ENCODE peak calls at places on chromosome 16, in six cellular contexts. One of them, this sample, is unnamed.

GRCh38 chr16:53542283-53542682 is 39.3 kb upstream of the AKTIP start:
- DNase-seq in tibial nerve: no peak
- DNase-seq in stomach: no peak
- DNase-seq in body of pancreas: no peak
- DNase-seq in GM23248: no peak
- DNase-seq in epithelial cell of esophagus: no peak
- DNase-seq in this sample: no peak

GRCh38 chr16:68860978-68861892 is 17.9 kb downstream of the TANGO6 start:
- DNase-seq in tibial nerve: no peak
- DNase-seq in stomach: no peak
- DNase-seq in body of pancreas: no peak
- DNase-seq in GM23248: no peak
- DNase-seq in epithelial cell of esophagus: no peak
- DNase-seq in this sample: no peak

GRCh38 chr16:53085539-53086450 is 31.0 kb downstream of the CHD9 start:
- DNase-seq in tibial nerve: peak
- DNase-seq in stomach: no peak
- DNase-seq in body of pancreas: no peak
- DNase-seq in GM23248: peak
- DNase-seq in epithelial cell of esophagus: peak
- DNase-seq in this sample: peak

GRCh38 chr16:71723537-71724319 is 773 bp downstream of the PHLPP2 start:
- DNase-seq in tibial nerve: peak
- DNase-seq in stomach: peak
- DNase-seq in body of pancreas: peak
- DNase-seq in GM23248: peak
- DNase-seq in epithelial cell of esophagus: peak
- DNase-seq in this sample: peak

GRCh38 chr16:70433456-70434103 is 5.3 kb downstream of the ST3GAL2 start:
- DNase-seq in tibial nerve: no peak
- DNase-seq in stomach: no peak
- DNase-seq in body of pancreas: peak
- DNase-seq in GM23248: peak
- DNase-seq in epithelial cell of esophagus: peak
- DNase-seq in this sample: peak

GRCh38 chr16:10957771-10958486 is 13.6 kb downstream of the CLEC16A start:
- DNase-seq in tibial nerve: no peak
- DNase-seq in stomach: no peak
- DNase-seq in body of pancreas: no peak
- DNase-seq in GM23248: peak
- DNase-seq in epithelial cell of esophagus: peak
- DNase-seq in this sample: no peak

GRCh38 chr16:81623365-81624102 is 155.6 kb upstream of the PLCG2 start:
- DNase-seq in tibial nerve: peak
- DNase-seq in stomach: peak
- DNase-seq in body of pancreas: no peak
- DNase-seq in GM23248: peak
- DNase-seq in epithelial cell of esophagus: peak
- DNase-seq in this sample: peak

GRCh38 chr16:8614435-8615029 is 7.0 kb upstream of the METTL22 start:
- DNase-seq in tibial nerve: no peak
- DNase-seq in stomach: no peak
- DNase-seq in body of pancreas: no peak
- DNase-seq in GM23248: no peak
- DNase-seq in epithelial cell of esophagus: no peak
- DNase-seq in this sample: no peak

GRCh38 chr16:81731636-81732035 is 47.5 kb upstream of the PLCG2 start:
- DNase-seq in tibial nerve: no peak
- DNase-seq in stomach: no peak
- DNase-seq in body of pancreas: no peak
- DNase-seq in GM23248: no peak
- DNase-seq in epithelial cell of esophagus: no peak
- DNase-seq in this sample: no peak

GRCh38 chr16:59593256-59593655 is 859.1 kb upstream of the GOT2 start:
- DNase-seq in tibial nerve: no peak
- DNase-seq in stomach: no peak
- DNase-seq in body of pancreas: no peak
- DNase-seq in GM23248: peak
- DNase-seq in epithelial cell of esophagus: peak
- DNase-seq in this sample: peak

GRCh38 chr16:57107324-57107922 is 15.0 kb downstream of the CPNE2 start:
- DNase-seq in tibial nerve: no peak
- DNase-seq in stomach: no peak
- DNase-seq in body of pancreas: no peak
- DNase-seq in GM23248: no peak
- DNase-seq in epithelial cell of esophagus: no peak
- DNase-seq in this sample: no peak

GRCh38 chr16:22635801-22636200 is 125.1 kb downstream of the NPIPB5 start:
- DNase-seq in tibial nerve: no peak
- DNase-seq in stomach: no peak
- DNase-seq in body of pancreas: no peak
- DNase-seq in GM23248: no peak
- DNase-seq in epithelial cell of esophagus: no peak
- DNase-seq in this sample: no peak

GRCh38 chr16:10609410-10609774 is 29.0 kb upstream of the EMP2 start:
- DNase-seq in tibial nerve: no peak
- DNase-seq in stomach: no peak
- DNase-seq in body of pancreas: no peak
- DNase-seq in GM23248: peak
- DNase-seq in epithelial cell of esophagus: peak
- DNase-seq in this sample: peak

GRCh38 chr16:23304620-23305019 is 2.5 kb downstream of the SCNN1B start:
- DNase-seq in tibial nerve: no peak
- DNase-seq in stomach: no peak
- DNase-seq in body of pancreas: no peak
- DNase-seq in GM23248: no peak
- DNase-seq in epithelial cell of esophagus: no peak
- DNase-seq in this sample: no peak

GRCh38 chr16:81073560-81074330 is 3.3 kb downstream of the C16orf46 start:
- DNase-seq in tibial nerve: no peak
- DNase-seq in stomach: no peak
- DNase-seq in body of pancreas: no peak
- DNase-seq in GM23248: no peak
- DNase-seq in epithelial cell of esophagus: no peak
- DNase-seq in this sample: no peak

GRCh38 chr16:85686912-85687591 is 1.7 kb downstream of the GINS2 start:
- DNase-seq in tibial nerve: no peak
- DNase-seq in stomach: no peak
- DNase-seq in body of pancreas: no peak
- DNase-seq in GM23248: no peak
- DNase-seq in epithelial cell of esophagus: no peak
- DNase-seq in this sample: no peak

GRCh38 chr16:85104821-85105391 is 7.4 kb downstream of the CIBAR2 start:
- DNase-seq in tibial nerve: no peak
- DNase-seq in stomach: no peak
- DNase-seq in body of pancreas: no peak
- DNase-seq in GM23248: no peak
- DNase-seq in epithelial cell of esophagus: peak
- DNase-seq in this sample: no peak

GRCh38 chr16:10889880-10890279 is 12.9 kb downstream of the CIITA start:
- DNase-seq in tibial nerve: no peak
- DNase-seq in stomach: no peak
- DNase-seq in body of pancreas: no peak
- DNase-seq in GM23248: no peak
- DNase-seq in epithelial cell of esophagus: no peak
- DNase-seq in this sample: no peak

GRCh38 chr16:30636599-30636998 is 14.2 kb upstream of the PRR14 start:
- DNase-seq in tibial nerve: no peak
- DNase-seq in stomach: no peak
- DNase-seq in body of pancreas: no peak
- DNase-seq in GM23248: no peak
- DNase-seq in epithelial cell of esophagus: no peak
- DNase-seq in this sample: no peak

GRCh38 chr16:30637952-30638351 is 12.8 kb upstream of the PRR14 start:
- DNase-seq in tibial nerve: no peak
- DNase-seq in stomach: no peak
- DNase-seq in body of pancreas: no peak
- DNase-seq in GM23248: peak
- DNase-seq in epithelial cell of esophagus: peak
- DNase-seq in this sample: peak

GRCh38 chr16:30628628-30629342 is 18.6 kb upstream of the ZNF689 start:
- DNase-seq in tibial nerve: peak
- DNase-seq in stomach: peak
- DNase-seq in body of pancreas: peak
- DNase-seq in GM23248: peak
- DNase-seq in epithelial cell of esophagus: peak
- DNase-seq in this sample: peak

DNA sequence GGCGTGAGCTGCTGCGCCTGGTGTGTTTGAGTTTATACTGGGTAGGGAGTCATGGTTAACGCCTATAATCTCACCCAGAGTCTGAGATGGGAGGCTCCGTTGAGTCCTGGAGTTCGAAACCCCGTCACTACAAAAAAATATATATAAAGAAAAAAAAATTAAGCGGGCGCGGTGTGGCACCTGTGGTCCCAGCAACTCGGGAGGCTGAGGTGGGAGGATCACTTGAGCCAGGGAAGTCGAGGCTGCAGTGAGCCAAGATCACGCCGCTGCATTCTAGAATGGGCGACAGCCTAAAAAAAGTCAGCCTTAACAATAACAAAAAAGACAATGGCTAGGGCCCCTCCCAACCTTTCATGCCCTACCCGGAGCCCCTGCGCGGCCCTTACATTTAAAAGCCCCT is 17.2 kb upstream of the PRR14 start:
- DNase-seq in tibial nerve: no peak
- DNase-seq in stomach: no peak
- DNase-seq in body of pancreas: no peak
- DNase-seq in GM23248: no peak
- DNase-seq in epithelial cell of esophagus: no peak
- DNase-seq in this sample: no peak
- H3K4me3 ChIP-seq in tibial nerve: peak
- H3K4me3 ChIP-seq in stomach: peak
- H3K4me3 ChIP-seq in body of pancreas: no peak
- H3K4me3 ChIP-seq in GM23248: peak
- H3K4me3 ChIP-seq in epithelial cell of esophagus: peak
- H3K4me3 ChIP-seq in this sample: peak

DNA sequence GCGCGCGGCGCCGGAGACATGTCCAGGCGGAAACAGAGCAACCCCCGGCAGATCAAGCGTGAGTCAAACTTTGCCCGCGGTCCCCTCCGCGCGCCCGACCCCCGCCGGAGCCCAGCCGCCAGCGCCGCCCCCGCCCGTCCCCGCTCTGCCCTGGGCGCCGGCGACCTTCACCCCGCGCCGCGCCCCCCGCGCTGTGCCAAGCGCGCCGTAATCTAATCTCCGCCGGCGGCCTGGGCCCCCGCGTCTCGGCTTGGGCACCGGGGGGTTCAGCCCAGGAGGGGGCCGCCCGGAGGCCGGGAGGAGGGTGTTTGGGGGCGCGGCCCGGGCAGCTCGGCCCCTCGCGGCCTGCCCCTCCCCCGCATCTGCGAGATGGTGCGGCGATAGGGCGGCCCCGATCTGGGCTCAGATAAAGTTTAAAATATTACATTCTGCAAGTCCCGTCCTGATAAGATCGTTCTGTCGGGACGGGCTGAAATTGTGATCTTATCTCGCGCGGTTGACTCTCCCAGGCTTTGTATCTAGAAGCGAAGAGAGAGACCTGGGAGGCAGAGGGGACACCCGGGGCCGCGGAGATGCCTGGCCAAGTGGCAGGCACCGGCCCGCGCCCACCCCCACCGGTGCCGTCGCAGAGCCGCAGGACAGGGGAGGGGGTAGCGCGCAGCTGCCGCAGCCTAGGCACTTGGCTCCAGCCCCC is 688 bp downstream of the ZFPM1 start:
- DNase-seq in tibial nerve: no peak
- DNase-seq in stomach: no peak
- DNase-seq in body of pancreas: peak
- DNase-seq in GM23248: peak
- DNase-seq in epithelial cell of esophagus: peak
- DNase-seq in this sample: no peak
- H3K4me3 ChIP-seq in tibial nerve: peak
- H3K4me3 ChIP-seq in stomach: peak
- H3K4me3 ChIP-seq in body of pancreas: peak
- H3K4me3 ChIP-seq in GM23248: peak
- H3K4me3 ChIP-seq in epithelial cell of esophagus: peak
- H3K4me3 ChIP-seq in this sample: peak

DNA sequence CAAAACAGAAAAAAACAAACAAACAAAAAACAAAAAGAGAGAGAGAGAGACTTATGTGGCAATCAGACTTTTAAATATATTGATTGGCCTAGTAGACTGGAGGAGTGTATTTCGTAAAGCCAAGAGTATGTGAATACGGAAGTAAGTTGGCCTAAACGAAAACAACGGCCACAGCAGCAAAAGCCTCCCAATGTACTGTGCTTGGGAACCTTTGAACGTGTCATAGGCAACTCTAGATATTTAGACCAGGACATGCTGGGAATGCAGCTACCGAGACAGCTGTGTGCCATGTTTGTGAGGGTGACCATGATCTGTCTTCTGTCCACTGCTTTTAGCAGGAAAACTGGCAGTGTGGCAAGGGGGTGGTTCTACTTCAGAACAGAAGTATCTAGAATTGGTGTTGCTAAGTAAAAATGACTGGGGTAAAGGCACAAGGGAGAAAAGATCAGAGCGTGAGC is 7.4 kb downstream of the MAF start:
- DNase-seq in tibial nerve: no peak
- DNase-seq in stomach: no peak
- DNase-seq in body of pancreas: no peak
- DNase-seq in GM23248: no peak
- DNase-seq in epithelial cell of esophagus: no peak
- DNase-seq in this sample: no peak
- H3K4me3 ChIP-seq in tibial nerve: no peak
- H3K4me3 ChIP-seq in stomach: no peak
- H3K4me3 ChIP-seq in body of pancreas: no peak
- H3K4me3 ChIP-seq in GM23248: no peak
- H3K4me3 ChIP-seq in epithelial cell of esophagus: no peak
- H3K4me3 ChIP-seq in this sample: no peak

GRCh38 chr16:12305847-12306246 is 329.3 kb downstream of the SNX29 start:
- DNase-seq in tibial nerve: no peak
- DNase-seq in stomach: no peak
- DNase-seq in body of pancreas: no peak
- DNase-seq in GM23248: no peak
- DNase-seq in epithelial cell of esophagus: peak
- DNase-seq in this sample: no peak

GRCh38 chr16:12311309-12311708 is 334.8 kb downstream of the SNX29 start:
- DNase-seq in tibial nerve: no peak
- DNase-seq in stomach: no peak
- DNase-seq in body of pancreas: no peak
- DNase-seq in GM23248: no peak
- DNase-seq in epithelial cell of esophagus: no peak
- DNase-seq in this sample: no peak

GRCh38 chr16:12311887-12312286 is 335.4 kb downstream of the SNX29 start:
- DNase-seq in tibial nerve: no peak
- DNase-seq in stomach: no peak
- DNase-seq in body of pancreas: no peak
- DNase-seq in GM23248: peak
- DNase-seq in epithelial cell of esophagus: peak
- DNase-seq in this sample: no peak

GRCh38 chr16:12305081-12305596 is 328.6 kb downstream of the SNX29 start:
- DNase-seq in tibial nerve: no peak
- DNase-seq in stomach: no peak
- DNase-seq in body of pancreas: no peak
- DNase-seq in GM23248: no peak
- DNase-seq in epithelial cell of esophagus: peak
- DNase-seq in this sample: no peak

DNA sequence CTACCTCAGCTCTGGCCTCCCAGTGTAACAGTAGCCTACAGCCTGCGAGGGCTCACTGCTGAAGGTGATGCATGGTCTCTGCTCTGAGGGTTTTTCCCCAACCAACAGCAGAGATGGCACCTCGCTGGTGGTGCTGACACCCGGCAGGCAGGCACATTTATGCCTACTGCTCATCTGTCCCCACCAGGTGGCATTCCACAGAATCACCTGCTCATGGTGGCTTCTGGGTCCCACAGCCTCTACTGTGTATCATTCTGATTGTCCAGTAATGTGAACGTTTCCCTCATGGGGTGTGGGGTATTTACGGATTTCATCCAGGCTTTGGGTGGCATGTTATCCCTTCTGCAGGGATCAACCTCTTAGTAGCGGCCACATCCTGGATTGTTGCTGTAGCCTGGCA is 331.5 kb downstream of the SNX29 start:
- DNase-seq in tibial nerve: no peak
- DNase-seq in stomach: no peak
- DNase-seq in body of pancreas: no peak
- DNase-seq in GM23248: no peak
- DNase-seq in epithelial cell of esophagus: no peak
- DNase-seq in this sample: no peak
- H3K4me3 ChIP-seq in tibial nerve: no peak
- H3K4me3 ChIP-seq in stomach: no peak
- H3K4me3 ChIP-seq in body of pancreas: no peak
- H3K4me3 ChIP-seq in GM23248: no peak
- H3K4me3 ChIP-seq in epithelial cell of esophagus: no peak
- H3K4me3 ChIP-seq in this sample: no peak

This sample was measured in fibroblast of pulmonary artery.